ENCODE peak calls at places on chromosome 6, in nine cellular contexts. Y is mesendoderm, X is ovary, U is GM23338, F is lower lobe of right lung, W is Panc1, G is OCI-LY7, Z is kidney epithelial cell, V is HCT116. A is an unnamed sample. For H3K36me3, the result is how much of the 10 kb centered on the place peaks cover.

GRCh38 chr6:56854086-56854485 is 100.8 kb upstream of the BEND6 start:
- DNase-seq in Y (peak), X (no peak), U (no peak), F (no peak), W (no peak), G (no peak), Z (no peak), V (no peak), A (no peak)

GRCh38 chr6:161463061-161463460 is 189.2 kb upstream of the AGPAT4 start:
- DNase-seq in Y (no peak), X (no peak), U (no peak), F (no peak), W (no peak), G (no peak), Z (no peak), V (no peak), A (no peak)

GRCh38 chr6:5556011-5556410 is 294.7 kb downstream of the FARS2 start:
- DNase-seq in Y (no peak), X (no peak), U (no peak), F (no peak), W (no peak), G (no peak), Z (no peak), V (no peak), A (no peak)

GRCh38 chr6:108739496-108740330 is 108.5 kb upstream of the ARMC2 start:
- DNase-seq in Y (no peak), X (no peak), U (no peak), F (no peak), W (no peak), G (no peak), Z (no peak), V (no peak), A (no peak)

GRCh38 chr6:126786262-126786661 is 332.2 kb upstream of the RSPO3 start:
- DNase-seq in Y (no peak), X (no peak), U (no peak), F (no peak), W (no peak), G (no peak), Z (no peak), V (no peak), A (no peak)

GRCh38 chr6:498795-499231 is 107.3 kb downstream of the IRF4 start:
- DNase-seq in Y (no peak), X (no peak), U (no peak), F (no peak), W (no peak), G (peak), Z (no peak), V (no peak), A (no peak)

GRCh38 chr6:88263591-88263990 is 97.4 kb upstream of the CNR1 start:
- DNase-seq in Y (peak), X (no peak), U (peak), F (no peak), W (no peak), G (no peak), Z (no peak), V (no peak), A (no peak)

GRCh38 chr6:41426438-41426851 is 91.0 kb downstream of the NCR2 start:
- DNase-seq in Y (peak), X (no peak), U (peak), F (no peak), W (no peak), G (peak), Z (no peak), V (no peak), A (no peak)

GRCh38 chr6:21438986-21439352 is 154.6 kb upstream of the SOX4 start:
- DNase-seq in Y (no peak), X (no peak), U (no peak), F (no peak), W (no peak), G (no peak), Z (no peak), V (no peak), A (no peak)

GRCh38 chr6:19691465-19692167 is 145.6 kb upstream of the ID4 start:
- DNase-seq in Y (peak), X (no peak), U (peak), F (no peak), W (no peak), G (no peak), Z (no peak), V (no peak), A (no peak)

GRCh38 chr6:37845930-37846329 is 26.4 kb downstream of the ZFAND3 start:
- DNase-seq in Y (no peak), X (no peak), U (no peak), F (no peak), W (no peak), G (no peak), Z (no peak), V (no peak), A (no peak)

GRCh38 chr6:44053106-44053756 is 74.0 kb downstream of the MRPL14 start:
- DNase-seq in Y (no peak), X (no peak), U (no peak), F (peak), W (no peak), G (no peak), Z (no peak), V (no peak), A (no peak)

GRCh38 chr6:1607557-1608221 is 2.0 kb upstream of the FOXC1 start:
- DNase-seq in Y (peak), X (no peak), U (peak), F (no peak), W (no peak), G (no peak), Z (no peak), V (no peak), A (no peak)

GRCh38 chr6:136920216-136920857 is 1.8 kb upstream of the SLC35D3 start:
- DNase-seq in Y (no peak), X (no peak), U (no peak), F (no peak), W (no peak), G (peak), Z (no peak), V (no peak), A (no peak)

GRCh38 chr6:47033029-47033796 is 8.9 kb downstream of the ADGRF1 start:
- DNase-seq in Y (no peak), X (no peak), U (no peak), F (no peak), W (no peak), G (no peak), Z (no peak), V (no peak), A (no peak)

GRCh38 chr6:106643061-106643460 is 13.7 kb downstream of the QRSL1 start:
- DNase-seq in Y (no peak), X (no peak), U (no peak), F (no peak), W (no peak), G (no peak), Z (no peak), V (no peak), A (no peak)

GRCh38 chr6:29942275-29943052 is at the start of gene HLA-A:
- DNase-seq in Y (peak), X (peak), U (peak), F (peak), W (no peak), G (peak), Z (peak), V (peak), A (peak)
- H3K4me3 ChIP-seq in Y (peak), X (peak), U (peak), F (peak), W (peak), G (peak), Z (peak), V (peak), A (peak)

GRCh38 chr6:7900621-7901020 is 10.0 kb downstream of the TXNDC5 start:
- DNase-seq in Y (no peak), X (no peak), U (no peak), F (no peak), W (no peak), G (peak), Z (no peak), V (no peak), A (no peak)
- H3K36me3 ChIP-seq in Y (under half), X (under half), U (under half), F (half or more), W (under half), G (half or more), Z (under half), V (half or more), A (under half)

GRCh38 chr6:35297541-35298481 is at the start of gene DEF6:
- DNase-seq in Y (peak), X (peak), U (peak), F (peak), W (peak), G (peak), Z (peak), V (peak), A (peak)
- H3K4me3 ChIP-seq in Y (no peak), X (peak), U (peak), F (peak), W (no peak), G (peak), Z (peak), V (peak), A (peak)

GRCh38 chr6:33692078-33692759 is 19.3 kb downstream of the UQCC2 start:
- DNase-seq in Y (peak), X (peak), U (peak), F (peak), W (no peak), G (no peak), Z (no peak), V (no peak), A (no peak)
- H3K36me3 ChIP-seq in Y (under half), X (under half), U (under half), F (half or more), W (under half), G (half or more), Z (under half), V (under half), A (under half)

GRCh38 chr6:142542704-142543233 is 241.0 kb downstream of the ADGRG6 start:
- DNase-seq in Y (peak), X (peak), U (peak), F (no peak), W (no peak), G (no peak), Z (no peak), V (peak), A (peak)
- H3K4me3 ChIP-seq in Y (no peak), X (no peak), U (no peak), F (no peak), W (no peak), G (no peak), Z (no peak), V (peak), A (no peak)